ENCODE peak calls at places on chromosome 5, in nine cellular contexts. X, R, K, D, M, F, N, V and A are unnamed samples.

GRCh38 chr5:58979090-58979489 is 396.2 kb downstream of the RAB3C start:
- DNase-seq in X (no peak), R (no peak), K (no peak), D (no peak), M (no peak), F (no peak), N (no peak), V (no peak), A (no peak)

GRCh38 chr5:33379757-33380156 is 61.0 kb upstream of the TARS1 start:
- DNase-seq in X (no peak), R (no peak), K (peak), D (peak), M (peak), F (no peak), N (no peak), V (peak), A (no peak)

GRCh38 chr5:77546-77945 is 14.4 kb upstream of the PLEKHG4B start:
- DNase-seq in X (no peak), R (no peak), K (peak), D (no peak), M (no peak), F (no peak), N (no peak), V (no peak), A (no peak)

GRCh38 chr5:98993512-98993911 is 64.7 kb upstream of the CHD1 start:
- DNase-seq in X (no peak), R (no peak), K (no peak), D (no peak), M (no peak), F (no peak), N (no peak), V (no peak), A (no peak)

GRCh38 chr5:121251954-121252353 is 599.7 kb upstream of the FTMT start:
- DNase-seq in X (no peak), R (no peak), K (no peak), D (no peak), M (no peak), F (no peak), N (no peak), V (no peak), A (peak)

GRCh38 chr5:111853748-111854147 is 96.8 kb upstream of the NREP start:
- DNase-seq in X (no peak), R (no peak), K (no peak), D (peak), M (no peak), F (no peak), N (no peak), V (peak), A (no peak)

GRCh38 chr5:160507181-160507811 is 85.6 kb downstream of the PTTG1 start:
- DNase-seq in X (no peak), R (no peak), K (no peak), D (no peak), M (no peak), F (peak), N (no peak), V (peak), A (no peak)

GRCh38 chr5:61575103-61575502 is 243.0 kb downstream of the ZSWIM6 start:
- DNase-seq in X (no peak), R (no peak), K (no peak), D (peak), M (peak), F (no peak), N (no peak), V (peak), A (peak)

GRCh38 chr5:176677209-176677931 is 30.1 kb downstream of the TSPAN17 start:
- DNase-seq in X (no peak), R (no peak), K (no peak), D (no peak), M (no peak), F (no peak), N (no peak), V (no peak), A (no peak)

GRCh38 chr5:54959673-54960418 is 25.5 kb downstream of the ESM1 start:
- DNase-seq in X (no peak), R (no peak), K (no peak), D (peak), M (peak), F (peak), N (no peak), V (peak), A (no peak)

GRCh38 chr5:146878471-146879172 is at the start of gene PPP2R2B:
- DNase-seq in X (peak), R (peak), K (peak), D (peak), M (no peak), F (peak), N (no peak), V (peak), A (no peak)

GRCh38 chr5:36740259-36740898 is 134.0 kb downstream of the SLC1A3 start:
- DNase-seq in X (no peak), R (no peak), K (no peak), D (no peak), M (peak), F (no peak), N (no peak), V (peak), A (no peak)

GRCh38 chr5:179606910-179607448 is 16.5 kb downstream of the HNRNPH1 start:
- DNase-seq in X (no peak), R (no peak), K (no peak), D (no peak), M (no peak), F (no peak), N (no peak), V (no peak), A (no peak)

GRCh38 chr5:74370168-74370567 is 270.4 kb downstream of the ENC1 start:
- DNase-seq in X (no peak), R (no peak), K (no peak), D (no peak), M (no peak), F (no peak), N (no peak), V (no peak), A (no peak)